ENCODE peak calls at places on chromosomes 7 and 10, in ten cellular contexts. One of them, this sample, is unnamed.

GRCh38 chr10:93916257-93917063 is 22.7 kb downstream of the SLC35G1 start:
- DNase-seq in astrocyte of the spinal cord: peak; percentile 61
- DNase-seq in GM12878: no peak
- DNase-seq in stomach: no peak
- DNase-seq in type B pancreatic cell: no peak
- DNase-seq in GM12865: no peak
- DNase-seq in B cell: no peak
- DNase-seq in neural crest cell: no peak
- DNase-seq in left lung: no peak
- DNase-seq in mesothelial cell of epicardium: no peak
- DNase-seq in this sample: no peak

GRCh38 chr7:107530749-107531148 is 33.0 kb downstream of the COG5 start:
- DNase-seq in astrocyte of the spinal cord: no peak
- DNase-seq in GM12878: no peak
- DNase-seq in stomach: no peak
- DNase-seq in type B pancreatic cell: no peak
- DNase-seq in GM12865: no peak
- DNase-seq in B cell: no peak
- DNase-seq in neural crest cell: no peak
- DNase-seq in left lung: no peak
- DNase-seq in mesothelial cell of epicardium: no peak
- DNase-seq in this sample: no peak

GRCh38 chr10:44956717-44957706 is 2.6 kb upstream of the RASSF4 start:
- DNase-seq in astrocyte of the spinal cord: no peak
- DNase-seq in GM12878: no peak
- DNase-seq in stomach: no peak
- DNase-seq in type B pancreatic cell: no peak
- DNase-seq in GM12865: no peak
- DNase-seq in B cell: no peak
- DNase-seq in neural crest cell: no peak
- DNase-seq in left lung: no peak
- DNase-seq in mesothelial cell of epicardium: no peak
- DNase-seq in this sample: peak; percentile 9

GRCh38 chr10:122455376-122456056 is 1.1 kb downstream of the ARMS2 start:
- DNase-seq in astrocyte of the spinal cord: no peak
- DNase-seq in GM12878: no peak
- DNase-seq in stomach: no peak
- DNase-seq in type B pancreatic cell: no peak
- DNase-seq in GM12865: no peak
- DNase-seq in B cell: no peak
- DNase-seq in neural crest cell: no peak
- DNase-seq in left lung: no peak
- DNase-seq in mesothelial cell of epicardium: no peak
- DNase-seq in this sample: no peak

GRCh38 chr10:103276941-103277712 is at the start of gene INA:
- DNase-seq in astrocyte of the spinal cord: peak; percentile 29
- DNase-seq in GM12878: no peak
- DNase-seq in stomach: no peak
- DNase-seq in type B pancreatic cell: peak; percentile 71
- DNase-seq in GM12865: peak; percentile 37
- DNase-seq in B cell: peak; percentile 48
- DNase-seq in neural crest cell: peak; percentile 36
- DNase-seq in left lung: no peak
- DNase-seq in mesothelial cell of epicardium: peak; percentile 24
- DNase-seq in this sample: no peak

GRCh38 chr10:42984761-42985325 is 92.0 kb upstream of the RET start:
- DNase-seq in astrocyte of the spinal cord: no peak
- DNase-seq in GM12878: no peak
- DNase-seq in stomach: peak; percentile 18
- DNase-seq in type B pancreatic cell: no peak
- DNase-seq in GM12865: no peak
- DNase-seq in B cell: peak; percentile 13
- DNase-seq in neural crest cell: no peak
- DNase-seq in left lung: peak; percentile 60
- DNase-seq in mesothelial cell of epicardium: no peak
- DNase-seq in this sample: peak; percentile 43

GRCh38 chr7:142581341-142581740 is 167.9 kb upstream of the PRSS1 start:
- DNase-seq in astrocyte of the spinal cord: no peak
- DNase-seq in GM12878: no peak
- DNase-seq in stomach: no peak
- DNase-seq in type B pancreatic cell: no peak
- DNase-seq in GM12865: peak; percentile 50
- DNase-seq in B cell: peak; percentile 50
- DNase-seq in neural crest cell: no peak
- DNase-seq in left lung: no peak
- DNase-seq in mesothelial cell of epicardium: no peak
- DNase-seq in this sample: peak; percentile 72

GRCh38 chr10:62498271-62498670 is 124.1 kb downstream of the ZNF365 start:
- DNase-seq in astrocyte of the spinal cord: no peak
- DNase-seq in GM12878: no peak
- DNase-seq in stomach: no peak
- DNase-seq in type B pancreatic cell: no peak
- DNase-seq in GM12865: no peak
- DNase-seq in B cell: no peak
- DNase-seq in neural crest cell: no peak
- DNase-seq in left lung: no peak
- DNase-seq in mesothelial cell of epicardium: no peak
- DNase-seq in this sample: no peak

GRCh38 chr7:2417981-2418481 is 14.6 kb downstream of the CHST12 start:
- DNase-seq in astrocyte of the spinal cord: no peak
- DNase-seq in GM12878: no peak
- DNase-seq in stomach: no peak
- DNase-seq in type B pancreatic cell: no peak
- DNase-seq in GM12865: no peak
- DNase-seq in B cell: no peak
- DNase-seq in neural crest cell: no peak
- DNase-seq in left lung: peak; percentile 39
- DNase-seq in mesothelial cell of epicardium: no peak
- DNase-seq in this sample: no peak

GRCh38 chr10:92695679-92696605 is 6.2 kb downstream of the HHEX start:
- DNase-seq in astrocyte of the spinal cord: peak; percentile 71
- DNase-seq in GM12878: no peak
- DNase-seq in stomach: no peak
- DNase-seq in type B pancreatic cell: no peak
- DNase-seq in GM12865: no peak
- DNase-seq in B cell: no peak
- DNase-seq in neural crest cell: no peak
- DNase-seq in left lung: peak; percentile 85
- DNase-seq in mesothelial cell of epicardium: no peak
- DNase-seq in this sample: no peak

GRCh38 chr10:142371-142770 is 7.1 kb downstream of the ZMYND11 start:
- DNase-seq in astrocyte of the spinal cord: no peak
- DNase-seq in GM12878: no peak
- DNase-seq in stomach: no peak
- DNase-seq in type B pancreatic cell: no peak
- DNase-seq in GM12865: no peak
- DNase-seq in B cell: no peak
- DNase-seq in neural crest cell: no peak
- DNase-seq in left lung: no peak
- DNase-seq in mesothelial cell of epicardium: no peak
- DNase-seq in this sample: no peak

GRCh38 chr10:102450374-102451104 is 804 bp downstream of the C10orf95 start:
- DNase-seq in astrocyte of the spinal cord: peak; percentile 56
- DNase-seq in GM12878: peak; percentile 56
- DNase-seq in stomach: peak; percentile 90
- DNase-seq in type B pancreatic cell: peak; percentile 89
- DNase-seq in GM12865: peak; percentile 97
- DNase-seq in B cell: peak; percentile 98
- DNase-seq in neural crest cell: peak; percentile 56
- DNase-seq in left lung: peak; percentile 97
- DNase-seq in mesothelial cell of epicardium: peak; percentile 69
- DNase-seq in this sample: peak; percentile 78

GRCh38 chr7:74094224-74095095 is 10.9 kb downstream of the LIMK1 start:
- DNase-seq in astrocyte of the spinal cord: peak; percentile 95
- DNase-seq in GM12878: peak; percentile 49
- DNase-seq in stomach: peak; percentile 67
- DNase-seq in type B pancreatic cell: no peak
- DNase-seq in GM12865: peak; percentile 82
- DNase-seq in B cell: peak; percentile 68
- DNase-seq in neural crest cell: no peak
- DNase-seq in left lung: peak; percentile 93
- DNase-seq in mesothelial cell of epicardium: no peak
- DNase-seq in this sample: peak; percentile 92

GRCh38 chr7:27237735-27238334 is 4.8 kb upstream of the EVX1 start:
- DNase-seq in astrocyte of the spinal cord: no peak
- DNase-seq in GM12878: no peak
- DNase-seq in stomach: no peak
- DNase-seq in type B pancreatic cell: no peak
- DNase-seq in GM12865: no peak
- DNase-seq in B cell: no peak
- DNase-seq in neural crest cell: no peak
- DNase-seq in left lung: no peak
- DNase-seq in mesothelial cell of epicardium: no peak
- DNase-seq in this sample: no peak

GRCh38 chr7:76515999-76516443 is 5.7 kb downstream of the UPK3B start:
- DNase-seq in astrocyte of the spinal cord: no peak
- DNase-seq in GM12878: no peak
- DNase-seq in stomach: peak; percentile 55
- DNase-seq in type B pancreatic cell: no peak
- DNase-seq in GM12865: peak; percentile 62
- DNase-seq in B cell: peak; percentile 67
- DNase-seq in neural crest cell: no peak
- DNase-seq in left lung: peak; percentile 89
- DNase-seq in mesothelial cell of epicardium: no peak
- DNase-seq in this sample: peak; percentile 64
- TF ChIP-seq CTCF in astrocyte of the spinal cord: no peak
- TF ChIP-seq CTCF in GM12878: peak; percentile 92
- TF ChIP-seq CTCF in stomach: no peak
- TF ChIP-seq CTCF in type B pancreatic cell: no peak
- TF ChIP-seq CTCF in GM12865: peak; percentile 87
- TF ChIP-seq CTCF in B cell: no peak
- TF ChIP-seq CTCF in neural crest cell: no peak
- TF ChIP-seq CTCF in left lung: peak; percentile 59
- TF ChIP-seq CTCF in mesothelial cell of epicardium: no peak
- TF ChIP-seq CTCF in this sample: peak; percentile 90

GRCh38 chr10:3734111-3734510 is 50.9 kb downstream of the KLF6 start:
- DNase-seq in astrocyte of the spinal cord: no peak
- DNase-seq in GM12878: no peak
- DNase-seq in stomach: no peak
- DNase-seq in type B pancreatic cell: no peak
- DNase-seq in GM12865: no peak
- DNase-seq in B cell: no peak
- DNase-seq in neural crest cell: no peak
- DNase-seq in left lung: no peak
- DNase-seq in mesothelial cell of epicardium: no peak
- DNase-seq in this sample: no peak

GRCh38 chr10:3729397-3729796 is 55.6 kb downstream of the KLF6 start:
- DNase-seq in astrocyte of the spinal cord: peak; percentile 55
- DNase-seq in GM12878: no peak
- DNase-seq in stomach: no peak
- DNase-seq in type B pancreatic cell: no peak
- DNase-seq in GM12865: no peak
- DNase-seq in B cell: no peak
- DNase-seq in neural crest cell: no peak
- DNase-seq in left lung: no peak
- DNase-seq in mesothelial cell of epicardium: no peak
- DNase-seq in this sample: no peak

GRCh38 chr10:3723706-3724225 is 61.2 kb downstream of the KLF6 start:
- DNase-seq in astrocyte of the spinal cord: no peak
- DNase-seq in GM12878: no peak
- DNase-seq in stomach: no peak
- DNase-seq in type B pancreatic cell: no peak
- DNase-seq in GM12865: no peak
- DNase-seq in B cell: no peak
- DNase-seq in neural crest cell: no peak
- DNase-seq in left lung: no peak
- DNase-seq in mesothelial cell of epicardium: no peak
- DNase-seq in this sample: no peak

GRCh38 chr10:3727268-3727667 is 57.7 kb downstream of the KLF6 start:
- DNase-seq in astrocyte of the spinal cord: no peak
- DNase-seq in GM12878: no peak
- DNase-seq in stomach: no peak
- DNase-seq in type B pancreatic cell: no peak
- DNase-seq in GM12865: no peak
- DNase-seq in B cell: no peak
- DNase-seq in neural crest cell: no peak
- DNase-seq in left lung: no peak
- DNase-seq in mesothelial cell of epicardium: no peak
- DNase-seq in this sample: no peak

GRCh38 chr10:3728563-3728962 is 56.4 kb downstream of the KLF6 start:
- DNase-seq in astrocyte of the spinal cord: no peak
- DNase-seq in GM12878: no peak
- DNase-seq in stomach: no peak
- DNase-seq in type B pancreatic cell: no peak
- DNase-seq in GM12865: no peak
- DNase-seq in B cell: no peak
- DNase-seq in neural crest cell: no peak
- DNase-seq in left lung: no peak
- DNase-seq in mesothelial cell of epicardium: no peak
- DNase-seq in this sample: no peak
- TF ChIP-seq CTCF in astrocyte of the spinal cord: no peak
- TF ChIP-seq CTCF in GM12878: no peak
- TF ChIP-seq CTCF in stomach: no peak
- TF ChIP-seq CTCF in type B pancreatic cell: peak; percentile 16
- TF ChIP-seq CTCF in GM12865: no peak
- TF ChIP-seq CTCF in B cell: no peak
- TF ChIP-seq CTCF in neural crest cell: no peak
- TF ChIP-seq CTCF in left lung: no peak
- TF ChIP-seq CTCF in mesothelial cell of epicardium: no peak
- TF ChIP-seq CTCF in this sample: no peak

DNA sequence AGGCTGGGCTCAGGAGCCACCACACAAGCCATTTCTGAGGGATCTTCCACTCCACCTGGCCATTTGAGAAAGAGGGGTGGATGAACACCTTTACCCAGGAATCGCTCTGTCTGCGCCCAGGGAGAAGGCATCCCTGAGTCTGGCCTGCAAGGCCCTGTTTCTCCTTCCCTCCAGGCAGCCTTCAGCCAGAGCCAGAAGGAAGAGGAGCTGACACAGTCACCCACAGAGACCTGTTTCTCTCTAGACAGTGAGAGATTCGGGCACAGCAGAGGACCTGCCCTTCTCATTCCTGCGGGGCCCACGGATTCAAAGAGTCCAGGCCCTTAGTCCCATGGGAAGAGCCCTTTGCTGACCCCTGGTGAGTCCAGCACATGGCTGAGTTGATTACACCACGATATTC is 127.5 kb upstream of the TNS3 start:
- DNase-seq in astrocyte of the spinal cord: no peak
- DNase-seq in GM12878: no peak
- DNase-seq in stomach: no peak
- DNase-seq in type B pancreatic cell: no peak
- DNase-seq in GM12865: no peak
- DNase-seq in B cell: no peak
- DNase-seq in neural crest cell: no peak
- DNase-seq in left lung: no peak
- DNase-seq in mesothelial cell of epicardium: no peak
- DNase-seq in this sample: no peak
- TF ChIP-seq CTCF in astrocyte of the spinal cord: no peak
- TF ChIP-seq CTCF in GM12878: no peak
- TF ChIP-seq CTCF in stomach: no peak
- TF ChIP-seq CTCF in type B pancreatic cell: no peak
- TF ChIP-seq CTCF in GM12865: no peak
- TF ChIP-seq CTCF in B cell: no peak
- TF ChIP-seq CTCF in neural crest cell: no peak
- TF ChIP-seq CTCF in left lung: no peak
- TF ChIP-seq CTCF in mesothelial cell of epicardium: no peak
- TF ChIP-seq CTCF in this sample: no peak

DNA sequence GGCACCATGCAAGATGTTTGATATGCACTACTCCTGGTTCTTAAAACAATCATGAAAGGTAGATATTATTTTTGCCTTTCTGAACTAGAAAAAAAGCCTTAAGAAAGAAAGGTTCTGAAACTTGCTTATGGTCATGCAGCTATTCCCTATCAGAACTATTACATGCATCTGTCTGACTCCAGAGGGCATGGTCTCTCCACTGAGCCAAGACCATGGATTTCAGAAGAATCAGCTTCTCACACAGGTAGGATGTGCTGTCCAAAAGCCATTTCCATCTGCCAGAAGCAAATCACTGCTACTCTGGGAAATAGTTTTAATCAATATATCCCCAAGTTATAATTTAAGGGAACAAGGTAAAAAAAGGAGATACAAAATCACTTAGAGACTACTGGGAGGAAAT is 69.5 kb downstream of the STK17A start:
- DNase-seq in astrocyte of the spinal cord: no peak
- DNase-seq in GM12878: no peak
- DNase-seq in stomach: no peak
- DNase-seq in type B pancreatic cell: no peak
- DNase-seq in GM12865: peak; percentile 54
- DNase-seq in B cell: no peak
- DNase-seq in neural crest cell: no peak
- DNase-seq in left lung: no peak
- DNase-seq in mesothelial cell of epicardium: no peak
- DNase-seq in this sample: no peak
- TF ChIP-seq CTCF in astrocyte of the spinal cord: peak; percentile 9
- TF ChIP-seq CTCF in GM12878: peak; percentile 4
- TF ChIP-seq CTCF in stomach: no peak
- TF ChIP-seq CTCF in type B pancreatic cell: no peak
- TF ChIP-seq CTCF in GM12865: no peak
- TF ChIP-seq CTCF in B cell: no peak
- TF ChIP-seq CTCF in neural crest cell: no peak
- TF ChIP-seq CTCF in left lung: no peak
- TF ChIP-seq CTCF in mesothelial cell of epicardium: no peak
- TF ChIP-seq CTCF in this sample: no peak